ENCODE peak calls at places on chromosomes 4 and X, in ten cellular contexts. One of them, this sample, is unnamed.

GRCh38 chrX:8939344-8939743 is 94.6 kb downstream of the FAM9B start:
- DNase-seq in WERI-Rb-1: peak; percentile 23
- DNase-seq in WTC11: no peak
- DNase-seq in OCI-LY7: no peak
- DNase-seq in GM10248: no peak
- DNase-seq in choroid plexus epithelial cell: no peak
- DNase-seq in esophagus muscularis mucosa: no peak
- DNase-seq in upper lobe of left lung: no peak
- DNase-seq in GM12865: no peak
- DNase-seq in neural progenitor cell: no peak
- DNase-seq in this sample: no peak

GRCh38 chr4:156321203-156321602 is 367.5 kb upstream of the CTSO start:
- DNase-seq in esophagus muscularis mucosa: no peak
- DNase-seq in WTC11: no peak
- DNase-seq in WERI-Rb-1: no peak
- DNase-seq in GM10248: no peak
- DNase-seq in choroid plexus epithelial cell: peak; percentile 93
- DNase-seq in GM12865: no peak
- DNase-seq in OCI-LY7: no peak
- DNase-seq in neural progenitor cell: no peak
- DNase-seq in upper lobe of left lung: no peak
- DNase-seq in this sample: no peak

GRCh38 chrX:57951666-57952319 is 41.5 kb upstream of the ZXDA start:
- DNase-seq in GM12865: peak; percentile 2
- DNase-seq in neural progenitor cell: no peak
- DNase-seq in choroid plexus epithelial cell: no peak
- DNase-seq in WERI-Rb-1: no peak
- DNase-seq in GM10248: no peak
- DNase-seq in esophagus muscularis mucosa: no peak
- DNase-seq in OCI-LY7: peak; percentile 94
- DNase-seq in WTC11: no peak
- DNase-seq in upper lobe of left lung: no peak
- DNase-seq in this sample: no peak

GRCh38 chr4:143728171-143728570 is 27.7 kb upstream of the FREM3 start:
- DNase-seq in WTC11: no peak
- DNase-seq in GM12865: no peak
- DNase-seq in WERI-Rb-1: no peak
- DNase-seq in neural progenitor cell: no peak
- DNase-seq in GM10248: no peak
- DNase-seq in choroid plexus epithelial cell: peak; percentile 67
- DNase-seq in OCI-LY7: no peak
- DNase-seq in upper lobe of left lung: no peak
- DNase-seq in esophagus muscularis mucosa: no peak
- DNase-seq in this sample: no peak

GRCh38 chr4:143402776-143403550 is 66.3 kb downstream of the GAB1 start:
- DNase-seq in neural progenitor cell: no peak
- DNase-seq in WERI-Rb-1: no peak
- DNase-seq in esophagus muscularis mucosa: no peak
- DNase-seq in GM12865: peak; percentile 44
- DNase-seq in OCI-LY7: peak; percentile 75
- DNase-seq in WTC11: no peak
- DNase-seq in choroid plexus epithelial cell: no peak
- DNase-seq in GM10248: no peak
- DNase-seq in upper lobe of left lung: no peak
- DNase-seq in this sample: no peak

GRCh38 chrX:80266979-80267378 is 153.3 kb upstream of the TENT5D start:
- DNase-seq in choroid plexus epithelial cell: no peak
- DNase-seq in GM12865: no peak
- DNase-seq in OCI-LY7: no peak
- DNase-seq in WERI-Rb-1: no peak
- DNase-seq in WTC11: no peak
- DNase-seq in neural progenitor cell: no peak
- DNase-seq in GM10248: no peak
- DNase-seq in esophagus muscularis mucosa: no peak
- DNase-seq in upper lobe of left lung: no peak
- DNase-seq in this sample: no peak

GRCh38 chr4:48340276-48340904 is 939 bp upstream of the SLAIN2 start:
- DNase-seq in GM12865: peak; percentile 7
- DNase-seq in OCI-LY7: peak; percentile 50
- DNase-seq in upper lobe of left lung: no peak
- DNase-seq in WERI-Rb-1: no peak
- DNase-seq in esophagus muscularis mucosa: no peak
- DNase-seq in WTC11: no peak
- DNase-seq in GM10248: no peak
- DNase-seq in choroid plexus epithelial cell: peak; percentile 87
- DNase-seq in neural progenitor cell: peak; percentile 67
- DNase-seq in this sample: peak; percentile 6

GRCh38 chr4:8523175-8523574 is 57.0 kb upstream of the GPR78 start:
- DNase-seq in choroid plexus epithelial cell: no peak
- DNase-seq in GM10248: no peak
- DNase-seq in upper lobe of left lung: no peak
- DNase-seq in OCI-LY7: no peak
- DNase-seq in neural progenitor cell: no peak
- DNase-seq in esophagus muscularis mucosa: no peak
- DNase-seq in WERI-Rb-1: no peak
- DNase-seq in GM12865: no peak
- DNase-seq in WTC11: no peak
- DNase-seq in this sample: no peak

GRCh38 chrX:146278381-146278780 is 460.8 kb downstream of the SLITRK2 start:
- DNase-seq in WTC11: no peak
- DNase-seq in choroid plexus epithelial cell: no peak
- DNase-seq in GM10248: no peak
- DNase-seq in neural progenitor cell: peak; percentile 34
- DNase-seq in GM12865: no peak
- DNase-seq in WERI-Rb-1: peak; percentile 23
- DNase-seq in upper lobe of left lung: no peak
- DNase-seq in esophagus muscularis mucosa: no peak
- DNase-seq in OCI-LY7: no peak
- DNase-seq in this sample: peak; percentile 15

GRCh38 chr4:89024051-89024675 is 32.8 kb downstream of the FAM13A start:
- DNase-seq in esophagus muscularis mucosa: no peak
- DNase-seq in WTC11: no peak
- DNase-seq in GM10248: peak; percentile 59
- DNase-seq in neural progenitor cell: peak; percentile 82
- DNase-seq in upper lobe of left lung: peak; percentile 52
- DNase-seq in choroid plexus epithelial cell: peak; percentile 90
- DNase-seq in GM12865: peak; percentile 80
- DNase-seq in WERI-Rb-1: peak; percentile 70
- DNase-seq in OCI-LY7: peak; percentile 72
- DNase-seq in this sample: peak; percentile 50

GRCh38 chr4:186685744-186686143 is 37.9 kb downstream of the FAT1 start:
- DNase-seq in GM12865: no peak
- DNase-seq in upper lobe of left lung: no peak
- DNase-seq in neural progenitor cell: no peak
- DNase-seq in esophagus muscularis mucosa: no peak
- DNase-seq in choroid plexus epithelial cell: peak; percentile 88
- DNase-seq in OCI-LY7: no peak
- DNase-seq in WTC11: no peak
- DNase-seq in WERI-Rb-1: no peak
- DNase-seq in GM10248: no peak
- DNase-seq in this sample: no peak

GRCh38 chr4:121728798-121729226 is 32.0 kb upstream of the ANXA5 start:
- DNase-seq in OCI-LY7: no peak
- DNase-seq in choroid plexus epithelial cell: peak; percentile 47
- DNase-seq in upper lobe of left lung: no peak
- DNase-seq in WTC11: no peak
- DNase-seq in GM12865: no peak
- DNase-seq in WERI-Rb-1: no peak
- DNase-seq in GM10248: no peak
- DNase-seq in esophagus muscularis mucosa: no peak
- DNase-seq in neural progenitor cell: no peak
- DNase-seq in this sample: no peak

GRCh38 chrX:149487292-149487691 is 17.8 kb downstream of the IDS start:
- DNase-seq in upper lobe of left lung: no peak
- DNase-seq in esophagus muscularis mucosa: no peak
- DNase-seq in WERI-Rb-1: no peak
- DNase-seq in GM10248: no peak
- DNase-seq in neural progenitor cell: no peak
- DNase-seq in GM12865: peak; percentile 11
- DNase-seq in WTC11: peak; percentile 11
- DNase-seq in OCI-LY7: peak; percentile 4
- DNase-seq in choroid plexus epithelial cell: no peak
- DNase-seq in this sample: no peak
- TF ChIP-seq CTCF in upper lobe of left lung: no peak
- TF ChIP-seq CTCF in esophagus muscularis mucosa: no peak
- TF ChIP-seq CTCF in WERI-Rb-1: peak; percentile 25
- TF ChIP-seq CTCF in GM10248: no peak
- TF ChIP-seq CTCF in neural progenitor cell: peak; percentile 29
- TF ChIP-seq CTCF in GM12865: peak; percentile 11
- TF ChIP-seq CTCF in WTC11: no peak
- TF ChIP-seq CTCF in OCI-LY7: peak; percentile 42
- TF ChIP-seq CTCF in choroid plexus epithelial cell: peak; percentile 45
- TF ChIP-seq CTCF in this sample: no peak

GRCh38 chrX:96182366-96182765 is 502.3 kb upstream of the DIAPH2 start:
- DNase-seq in WERI-Rb-1: peak; percentile 17
- DNase-seq in neural progenitor cell: peak; percentile 38
- DNase-seq in GM12865: peak; percentile 8
- DNase-seq in OCI-LY7: no peak
- DNase-seq in choroid plexus epithelial cell: peak; percentile 45
- DNase-seq in upper lobe of left lung: no peak
- DNase-seq in esophagus muscularis mucosa: no peak
- DNase-seq in WTC11: peak; percentile 44
- DNase-seq in GM10248: no peak
- DNase-seq in this sample: peak; percentile 7
- TF ChIP-seq CTCF in WERI-Rb-1: peak; percentile 51
- TF ChIP-seq CTCF in neural progenitor cell: peak; percentile 59
- TF ChIP-seq CTCF in GM12865: peak; percentile 33
- TF ChIP-seq CTCF in OCI-LY7: peak; percentile 37
- TF ChIP-seq CTCF in choroid plexus epithelial cell: peak; percentile 60
- TF ChIP-seq CTCF in upper lobe of left lung: no peak
- TF ChIP-seq CTCF in esophagus muscularis mucosa: peak; percentile 36
- TF ChIP-seq CTCF in WTC11: peak; percentile 35
- TF ChIP-seq CTCF in GM10248: no peak
- TF ChIP-seq CTCF in this sample: peak; percentile 19

DNA sequence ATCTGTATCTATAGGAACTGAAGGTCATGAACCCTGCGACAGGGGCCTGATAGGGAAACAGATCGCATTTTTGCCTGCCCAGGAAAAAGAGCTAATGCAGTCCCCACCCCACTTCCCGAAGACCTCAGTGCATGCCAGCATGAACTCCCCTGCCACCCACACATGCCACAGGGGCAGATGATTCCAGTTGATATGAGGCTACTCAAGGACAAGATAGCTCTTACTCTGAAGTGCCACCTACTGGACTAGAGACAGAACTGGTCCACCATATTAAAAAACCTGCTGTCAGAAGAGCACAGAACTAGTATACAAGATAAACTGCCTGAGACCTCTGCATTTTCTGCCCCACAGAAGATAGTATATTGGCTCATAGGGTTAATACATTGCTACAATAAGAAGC is 68.0 kb downstream of the YIPF7 start:
- DNase-seq in esophagus muscularis mucosa: no peak
- DNase-seq in GM10248: no peak
- DNase-seq in choroid plexus epithelial cell: no peak
- DNase-seq in neural progenitor cell: peak; percentile 21
- DNase-seq in WTC11: peak; percentile 10
- DNase-seq in GM12865: peak; percentile 24
- DNase-seq in WERI-Rb-1: no peak
- DNase-seq in upper lobe of left lung: no peak
- DNase-seq in OCI-LY7: peak; percentile 2
- DNase-seq in this sample: peak; percentile 9
- TF ChIP-seq CTCF in esophagus muscularis mucosa: no peak
- TF ChIP-seq CTCF in GM10248: no peak
- TF ChIP-seq CTCF in choroid plexus epithelial cell: no peak
- TF ChIP-seq CTCF in neural progenitor cell: peak; percentile 55
- TF ChIP-seq CTCF in WTC11: no peak
- TF ChIP-seq CTCF in GM12865: peak; percentile 46
- TF ChIP-seq CTCF in WERI-Rb-1: peak; percentile 36
- TF ChIP-seq CTCF in upper lobe of left lung: no peak
- TF ChIP-seq CTCF in OCI-LY7: peak; percentile 60
- TF ChIP-seq CTCF in this sample: peak; percentile 54

GRCh38 chr4:3766207-3766790 is at the start of gene ADRA2C:
- DNase-seq in OCI-LY7: no peak
- DNase-seq in GM12865: no peak
- DNase-seq in WERI-Rb-1: peak; percentile 73
- DNase-seq in esophagus muscularis mucosa: no peak
- DNase-seq in choroid plexus epithelial cell: peak; percentile 6
- DNase-seq in neural progenitor cell: peak; percentile 68
- DNase-seq in upper lobe of left lung: no peak
- DNase-seq in GM10248: no peak
- DNase-seq in WTC11: no peak
- DNase-seq in this sample: peak; percentile 32

GRCh38 chr4:3767569-3768288 is 1.5 kb downstream of the ADRA2C start:
- DNase-seq in upper lobe of left lung: no peak
- DNase-seq in GM10248: no peak
- DNase-seq in esophagus muscularis mucosa: no peak
- DNase-seq in choroid plexus epithelial cell: peak; percentile 10
- DNase-seq in WTC11: peak; percentile 71
- DNase-seq in WERI-Rb-1: no peak
- DNase-seq in GM12865: peak; percentile 4
- DNase-seq in OCI-LY7: no peak
- DNase-seq in neural progenitor cell: peak; percentile 83
- DNase-seq in this sample: peak; percentile 53

GRCh38 chr4:3762753-3763511 is 3.3 kb upstream of the ADRA2C start:
- DNase-seq in GM12865: no peak
- DNase-seq in choroid plexus epithelial cell: no peak
- DNase-seq in WTC11: no peak
- DNase-seq in upper lobe of left lung: no peak
- DNase-seq in WERI-Rb-1: no peak
- DNase-seq in GM10248: no peak
- DNase-seq in neural progenitor cell: no peak
- DNase-seq in esophagus muscularis mucosa: no peak
- DNase-seq in OCI-LY7: no peak
- DNase-seq in this sample: no peak

GRCh38 chr4:3766791-3767561 is 791 bp downstream of the ADRA2C start:
- DNase-seq in OCI-LY7: no peak
- DNase-seq in WTC11: peak; percentile 81
- DNase-seq in esophagus muscularis mucosa: no peak
- DNase-seq in WERI-Rb-1: no peak
- DNase-seq in neural progenitor cell: peak; percentile 77
- DNase-seq in upper lobe of left lung: no peak
- DNase-seq in choroid plexus epithelial cell: peak; percentile 2
- DNase-seq in GM10248: no peak
- DNase-seq in GM12865: no peak
- DNase-seq in this sample: peak; percentile 50

DNA sequence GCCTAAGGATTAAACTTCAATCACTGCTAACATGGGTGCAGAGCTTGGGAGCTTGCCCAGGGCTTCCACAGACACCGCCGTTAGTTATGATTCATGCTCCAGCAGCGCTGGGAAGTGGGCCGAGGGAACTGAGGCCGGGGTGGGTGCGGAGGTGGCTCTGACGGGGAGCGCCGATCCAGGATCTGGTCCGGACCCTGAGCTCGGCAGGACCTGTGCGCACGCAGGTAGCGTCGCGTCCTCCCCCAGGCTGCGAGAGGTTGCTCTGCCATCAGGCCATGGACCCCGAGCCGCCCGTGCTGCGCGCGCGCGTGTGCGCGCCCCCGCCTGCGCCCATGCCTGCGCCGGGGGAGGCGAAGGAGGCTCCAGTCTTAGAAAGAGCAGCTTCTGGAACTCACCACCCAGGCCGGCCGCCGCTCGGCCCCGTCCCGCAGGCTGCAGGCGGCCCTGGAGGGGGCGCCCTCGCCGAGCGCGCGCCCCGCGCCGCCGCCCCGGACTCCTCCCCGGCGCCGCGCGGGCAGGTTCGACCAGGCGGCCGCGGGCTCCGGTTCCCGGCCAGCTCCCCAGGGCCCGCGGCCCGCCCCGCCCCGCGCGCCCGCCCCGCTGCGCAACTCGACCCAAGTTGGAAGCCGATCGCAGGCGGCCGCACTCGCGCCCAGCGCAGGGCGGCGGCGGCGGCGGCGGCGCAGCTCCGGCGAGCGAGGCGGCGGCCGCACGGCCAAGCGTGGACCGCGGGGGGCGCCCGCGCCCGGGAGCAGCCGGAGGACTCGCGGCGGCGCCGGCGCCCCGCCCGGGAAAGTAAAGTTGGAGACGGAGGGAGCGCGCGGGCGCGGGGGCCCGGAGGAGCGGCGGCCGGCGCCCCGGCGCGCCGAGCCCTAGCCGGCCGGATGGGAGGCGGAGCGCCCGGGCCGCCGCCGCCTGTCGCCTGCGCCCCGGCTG is 646 bp upstream of the ADRA2C start:
- DNase-seq in WTC11: peak; percentile 70
- DNase-seq in upper lobe of left lung: no peak
- DNase-seq in choroid plexus epithelial cell: peak; percentile 43
- DNase-seq in OCI-LY7: no peak
- DNase-seq in GM12865: no peak
- DNase-seq in GM10248: no peak
- DNase-seq in WERI-Rb-1: peak; percentile 80
- DNase-seq in neural progenitor cell: peak; percentile 90
- DNase-seq in esophagus muscularis mucosa: no peak
- DNase-seq in this sample: peak; percentile 65
- TF ChIP-seq CTCF in WTC11: no peak
- TF ChIP-seq CTCF in upper lobe of left lung: no peak
- TF ChIP-seq CTCF in choroid plexus epithelial cell: no peak
- TF ChIP-seq CTCF in OCI-LY7: no peak
- TF ChIP-seq CTCF in GM12865: no peak
- TF ChIP-seq CTCF in GM10248: no peak
- TF ChIP-seq CTCF in WERI-Rb-1: peak; percentile 61
- TF ChIP-seq CTCF in neural progenitor cell: peak; percentile 40
- TF ChIP-seq CTCF in esophagus muscularis mucosa: no peak
- TF ChIP-seq CTCF in this sample: peak; percentile 14

This sample was measured in endothelial cell.